ENCODE peak calls at places on chromosomes 12 and 14, in six cellular contexts. V is GM23248, O is PC-3, D is SK-N-SH, Z is GM23338, M is hepatocyte. L is an unnamed sample.

GRCh38 chr12:124543052-124543590 is 24.3 kb downstream of the NCOR2 start:
- DNase-seq in V (peak), M (no peak), D (peak), Z (no peak), O (no peak), L (no peak)

GRCh38 chr12:46373303-46374182 is 970 bp upstream of the SLC38A2 start:
- DNase-seq in D (peak), M (peak), Z (peak), V (peak), O (peak), L (peak)

GRCh38 chr14:77059276-77059934 is 30.9 kb upstream of the IRF2BPL start:
- DNase-seq in D (no peak), V (peak), O (peak), Z (peak), M (peak), L (peak)

GRCh38 chr12:32379213-32379612 is 20.1 kb upstream of the FGD4 start:
- DNase-seq in O (no peak), Z (no peak), M (no peak), D (no peak), V (no peak), L (no peak)

GRCh38 chr14:54566410-54567223 is at the start of gene SAMD4A:
- DNase-seq in M (peak), O (peak), Z (peak), V (peak), D (peak), L (peak)

GRCh38 chr12:113846275-113846674 is 119.8 kb downstream of the RBM19 start:
- DNase-seq in M (no peak), D (no peak), Z (no peak), V (peak), O (no peak), L (no peak)

GRCh38 chr14:62017651-62018230 is 255.5 kb downstream of the SNAPC1 start:
- DNase-seq in O (no peak), V (no peak), M (no peak), Z (peak), D (no peak), L (no peak)

GRCh38 chr12:60874091-60874490 is 1278.3 kb downstream of the SLC16A7 start:
- DNase-seq in Z (no peak), O (no peak), M (no peak), V (no peak), D (no peak), L (no peak)

GRCh38 chr12:9066755-9067433 is 48.8 kb downstream of the A2M start:
- DNase-seq in V (peak), D (no peak), O (no peak), Z (no peak), M (no peak), L (no peak)

GRCh38 chr14:73211251-73211650 is 26.1 kb upstream of the PAPLN start:
- DNase-seq in O (no peak), V (no peak), Z (no peak), D (no peak), M (no peak), L (no peak)

GRCh38 chr12:22408605-22409004 is 74.1 kb upstream of the ST8SIA1 start:
- DNase-seq in D (no peak), V (no peak), Z (no peak), O (no peak), M (no peak), L (no peak)

GRCh38 chr12:25065035-25065434 is 116.1 kb upstream of the BCAT1 start:
- DNase-seq in V (no peak), M (no peak), O (no peak), D (no peak), Z (peak), L (no peak)

GRCh38 chr14:96176811-96177211 is 27.8 kb upstream of the BDKRB2 start:
- DNase-seq in V (peak), Z (no peak), M (no peak), D (no peak), O (no peak), L (no peak)

GRCh38 chr12:2084553-2085296 is 31.9 kb downstream of the CACNA1C start:
- DNase-seq in V (peak), M (no peak), D (no peak), O (peak), Z (no peak), L (no peak)

GRCh38 chr14:67267929-67268328 is 26.7 kb downstream of the PALS1 start:
- DNase-seq in D (no peak), O (no peak), Z (no peak), M (no peak), V (no peak), L (no peak)

GRCh38 chr12:13275366-13275765 is 78.8 kb downstream of the EMP1 start:
- DNase-seq in V (no peak), O (no peak), M (no peak), Z (no peak), D (no peak), L (no peak)

GRCh38 chr12:54184024-54184805 is 4.6 kb downstream of the SMUG1 start:
- DNase-seq in V (no peak), Z (no peak), O (no peak), D (no peak), M (no peak), L (no peak)

GRCh38 chr12:24820872-24821271 is 128.0 kb downstream of the BCAT1 start:
- DNase-seq in V (peak), O (no peak), M (peak), Z (no peak), D (no peak), L (no peak)

GRCh38 chr14:94386085-94387031 is 2.0 kb downstream of the SERPINA1 start:
- DNase-seq in M (no peak), D (no peak), V (no peak), O (no peak), Z (no peak), L (no peak)

GRCh38 chr12:5390174-5390799 is 41.6 kb upstream of the NTF3 start:
- DNase-seq in M (peak), V (peak), O (no peak), D (no peak), Z (no peak), L (no peak)

GRCh38 chr14:32698831-32699230 is 239.8 kb upstream of the NPAS3 start:
- DNase-seq in V (peak), D (no peak), M (no peak), Z (no peak), O (peak), L (no peak)

GRCh38 chr14:45298427-45299117 is 45.6 kb upstream of the MIS18BP1 start:
- DNase-seq in M (no peak), Z (no peak), V (peak), O (no peak), D (no peak), L (no peak)

GRCh38 chr12:18424857-18425256 is 163.5 kb downstream of the PIK3C2G start:
- DNase-seq in Z (no peak), V (no peak), O (no peak), D (no peak), M (no peak), L (no peak)

GRCh38 chr14:90785474-90785873 is 30.8 kb downstream of the TTC7B start:
- DNase-seq in D (no peak), Z (peak), V (peak), O (peak), M (no peak), L (no peak)

GRCh38 chr14:92575773-92576303 is 62.3 kb downstream of the RIN3 start:
- DNase-seq in O (no peak), D (no peak), Z (no peak), M (no peak), V (no peak), L (no peak)

GRCh38 chr12:27868165-27868564 is 88.1 kb upstream of the MANSC4 start:
- DNase-seq in O (no peak), V (peak), Z (no peak), D (no peak), M (no peak), L (no peak)

GRCh38 chr12:66405395-66405794 is 103.1 kb downstream of the HELB start:
- DNase-seq in O (peak), V (peak), M (no peak), D (no peak), Z (no peak), L (no peak)

DNA sequence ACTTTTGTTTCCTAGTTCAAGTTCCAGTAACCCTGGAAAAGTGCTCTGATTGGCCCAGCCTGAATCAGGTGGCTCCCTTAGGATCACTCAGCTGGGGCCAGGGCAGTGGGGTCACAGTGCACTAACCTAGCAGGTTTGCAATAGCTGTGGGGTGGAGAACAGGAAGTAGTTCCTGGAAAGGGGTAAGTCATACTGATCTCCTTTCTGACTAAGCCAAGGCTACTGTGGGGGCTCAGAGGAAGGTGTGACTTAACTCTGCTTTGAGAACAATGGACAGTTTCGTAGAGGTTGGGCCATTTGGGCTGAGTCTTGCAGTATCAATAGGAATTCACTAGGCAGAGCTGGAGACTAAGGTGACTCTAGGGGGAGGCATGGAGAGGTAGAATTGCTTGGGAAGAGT is 89.4 kb downstream of the KIF26A start:
- DNase-seq in M (no peak), Z (no peak), O (no peak), V (no peak), D (no peak), L (no peak)
- TF ChIP-seq EZH2phosphoT487 in M (no peak), Z (no peak), O (no peak), V (no peak), D (no peak), L (no peak)

GRCh38 chr12:109461846-109462766 is 15.0 kb downstream of the KCTD10 start:
- DNase-seq in Z (no peak), D (peak), M (peak), V (peak), O (peak), L (peak)

GRCh38 chr12:109459247-109459646 is 17.9 kb downstream of the KCTD10 start:
- DNase-seq in O (no peak), V (peak), D (no peak), Z (no peak), M (no peak), L (no peak)

GRCh38 chr12:109458771-109459208 is 18.3 kb downstream of the KCTD10 start:
- DNase-seq in O (no peak), V (peak), M (no peak), Z (peak), D (no peak), L (peak)

GRCh38 chr12:109461049-109461845 is 15.9 kb downstream of the KCTD10 start:
- DNase-seq in M (peak), V (peak), Z (no peak), D (no peak), O (peak), L (no peak)

GRCh38 chr12:109460538-109460937 is 16.6 kb downstream of the KCTD10 start:
- DNase-seq in Z (no peak), O (no peak), D (no peak), M (no peak), V (no peak), L (no peak)
- H3K27ac ChIP-seq in Z (peak), O (peak), D (peak), M (peak), V (peak), L (no peak)

GRCh38 chr12:69918287-69918686 is 93.3 kb downstream of the MYRFL start:
- DNase-seq in V (no peak), D (no peak), Z (no peak), M (no peak), O (no peak), L (no peak)
- TF ChIP-seq EZH2phosphoT487 in V (no peak), D (no peak), Z (no peak), M (no peak), O (no peak), L (no peak)

GRCh38 chr12:104502662-104503061 is 45.9 kb downstream of the CHST11 start:
- DNase-seq in M (no peak), Z (no peak), D (no peak), V (no peak), O (no peak), L (no peak)

GRCh38 chr12:104505095-104505819 is 48.5 kb downstream of the CHST11 start:
- DNase-seq in V (no peak), O (no peak), M (no peak), D (no peak), Z (no peak), L (no peak)

GRCh38 chr12:104501641-104502040 is 44.9 kb downstream of the CHST11 start:
- DNase-seq in O (no peak), Z (no peak), M (no peak), V (peak), D (no peak), L (no peak)

GRCh38 chr12:104504151-104504550 is 47.4 kb downstream of the CHST11 start:
- DNase-seq in Z (no peak), M (no peak), V (no peak), D (peak), O (no peak), L (no peak)

GRCh38 chr12:104503191-104503590 is 46.4 kb downstream of the CHST11 start:
- DNase-seq in Z (no peak), O (no peak), V (no peak), M (no peak), D (no peak), L (no peak)
- H3K27ac ChIP-seq in Z (no peak), O (no peak), V (no peak), M (no peak), D (no peak), L (no peak)

GRCh38 chr14:69004731-69005431 is 25.8 kb upstream of the ACTN1 start:
- DNase-seq in M (no peak), V (peak), D (no peak), O (peak), Z (peak), L (no peak)
- TF ChIP-seq EZH2phosphoT487 in M (no peak), V (no peak), D (no peak), O (no peak), Z (no peak), L (no peak)

GRCh38 chr12:47397664-47398281 is 308.1 kb downstream of the RPAP3 start:
- DNase-seq in O (peak), D (no peak), V (peak), Z (peak), M (no peak), L (peak)

GRCh38 chr12:47394070-47394469 is 311.8 kb downstream of the RPAP3 start:
- DNase-seq in V (no peak), O (no peak), D (no peak), M (no peak), Z (peak), L (no peak)

GRCh38 chr12:47393403-47393790 is 312.4 kb downstream of the RPAP3 start:
- DNase-seq in V (peak), D (no peak), O (no peak), M (no peak), Z (no peak), L (no peak)

GRCh38 chr12:47400251-47400650 is 305.6 kb downstream of the RPAP3 start:
- DNase-seq in O (peak), V (peak), D (no peak), Z (no peak), M (no peak), L (no peak)

GRCh38 chr12:47396902-47397663 is 308.7 kb downstream of the RPAP3 start:
- DNase-seq in M (no peak), D (no peak), V (no peak), Z (no peak), O (no peak), L (no peak)
- H3K27ac ChIP-seq in M (no peak), D (no peak), V (no peak), Z (no peak), O (no peak), L (no peak)

GRCh38 chr12:130517588-130517987 is 179.9 kb downstream of the PIWIL1 start:
- DNase-seq in D (no peak), Z (no peak), V (no peak), M (no peak), O (no peak), L (no peak)

GRCh38 chr12:130511285-130511684 is 173.6 kb downstream of the PIWIL1 start:
- DNase-seq in Z (no peak), M (no peak), D (no peak), V (no peak), O (no peak), L (no peak)

GRCh38 chr12:130513572-130513971 is 175.9 kb downstream of the PIWIL1 start:
- DNase-seq in M (no peak), D (no peak), V (no peak), O (no peak), Z (no peak), L (no peak)

GRCh38 chr12:130509454-130509853 is 171.8 kb downstream of the PIWIL1 start:
- DNase-seq in D (no peak), M (no peak), V (no peak), O (no peak), Z (no peak), L (no peak)

GRCh38 chr12:130514149-130514551 is 176.5 kb downstream of the PIWIL1 start:
- DNase-seq in O (no peak), V (no peak), Z (peak), D (peak), M (no peak), L (peak)
- TF ChIP-seq EZH2phosphoT487 in O (no peak), V (no peak), Z (no peak), D (no peak), M (no peak), L (no peak)